ENCODE peak calls at places on chromosome 22, in ten cellular contexts. One of them, this sample, is unnamed.

GRCh38 chr22:39575552-39575825 is 4.9 kb downstream of the CACNA1I start:
- DNase-seq in HCEC 1CT: no peak
- DNase-seq in activated T-cell treated with anti-CD3 and anti-CD28 coated beads for 1 hour: no peak
- DNase-seq in ELR: no peak
- DNase-seq in HFF-Myc: no peak
- DNase-seq in hypothalamus: no peak
- DNase-seq in fibroblast of villous mesenchyme: no peak
- DNase-seq in activated CD4-positive, alpha-beta T cell treated with anti-CD3 and anti-CD28 coated beads, Interleukin-2, amount 50 U/mL, for 1 hour: no peak
- DNase-seq in activated T-helper 1 cell treated with Interleukin-2 at 50 U/mL for 16 hours: no peak
- DNase-seq in NCI-H510A: no peak
- DNase-seq in this sample: no peak

GRCh38 chr22:48536691-48537591 is 1290.7 kb downstream of the BRD1 start:
- DNase-seq in activated T-cell treated with anti-CD3 and anti-CD28 coated beads for 1 hour: no peak
- DNase-seq in fibroblast of villous mesenchyme: no peak
- DNase-seq in HFF-Myc: no peak
- DNase-seq in ELR: no peak
- DNase-seq in NCI-H510A: no peak
- DNase-seq in activated T-helper 1 cell treated with Interleukin-2 at 50 U/mL for 16 hours: no peak
- DNase-seq in activated CD4-positive, alpha-beta T cell treated with anti-CD3 and anti-CD28 coated beads, Interleukin-2, amount 50 U/mL, for 1 hour: no peak
- DNase-seq in hypothalamus: no peak
- DNase-seq in HCEC 1CT: no peak
- DNase-seq in this sample: no peak

GRCh38 chr22:50357756-50358155 is 14.6 kb downstream of the PPP6R2 start:
- DNase-seq in fibroblast of villous mesenchyme: no peak
- DNase-seq in activated T-helper 1 cell treated with Interleukin-2 at 50 U/mL for 16 hours: no peak
- DNase-seq in ELR: no peak
- DNase-seq in activated CD4-positive, alpha-beta T cell treated with anti-CD3 and anti-CD28 coated beads, Interleukin-2, amount 50 U/mL, for 1 hour: no peak
- DNase-seq in HCEC 1CT: no peak
- DNase-seq in activated T-cell treated with anti-CD3 and anti-CD28 coated beads for 1 hour: no peak
- DNase-seq in HFF-Myc: no peak
- DNase-seq in hypothalamus: no peak
- DNase-seq in NCI-H510A: no peak
- DNase-seq in this sample: no peak

GRCh38 chr22:37258005-37258790 is 14.1 kb upstream of the RAC2 start:
- DNase-seq in HFF-Myc: no peak
- DNase-seq in activated CD4-positive, alpha-beta T cell treated with anti-CD3 and anti-CD28 coated beads, Interleukin-2, amount 50 U/mL, for 1 hour: no peak
- DNase-seq in HCEC 1CT: no peak
- DNase-seq in ELR: peak
- DNase-seq in NCI-H510A: no peak
- DNase-seq in activated T-cell treated with anti-CD3 and anti-CD28 coated beads for 1 hour: no peak
- DNase-seq in hypothalamus: no peak
- DNase-seq in activated T-helper 1 cell treated with Interleukin-2 at 50 U/mL for 16 hours: no peak
- DNase-seq in fibroblast of villous mesenchyme: no peak
- DNase-seq in this sample: no peak

GRCh38 chr22:31925056-31925455 is 19.3 kb upstream of the YWHAH start:
- DNase-seq in HCEC 1CT: no peak
- DNase-seq in fibroblast of villous mesenchyme: no peak
- DNase-seq in activated CD4-positive, alpha-beta T cell treated with anti-CD3 and anti-CD28 coated beads, Interleukin-2, amount 50 U/mL, for 1 hour: no peak
- DNase-seq in NCI-H510A: no peak
- DNase-seq in activated T-cell treated with anti-CD3 and anti-CD28 coated beads for 1 hour: no peak
- DNase-seq in activated T-helper 1 cell treated with Interleukin-2 at 50 U/mL for 16 hours: no peak
- DNase-seq in hypothalamus: no peak
- DNase-seq in HFF-Myc: no peak
- DNase-seq in ELR: no peak
- DNase-seq in this sample: no peak

GRCh38 chr22:26974914-26975313 is 317.5 kb downstream of the MIAT start:
- DNase-seq in activated CD4-positive, alpha-beta T cell treated with anti-CD3 and anti-CD28 coated beads, Interleukin-2, amount 50 U/mL, for 1 hour: no peak
- DNase-seq in ELR: no peak
- DNase-seq in NCI-H510A: no peak
- DNase-seq in activated T-helper 1 cell treated with Interleukin-2 at 50 U/mL for 16 hours: no peak
- DNase-seq in activated T-cell treated with anti-CD3 and anti-CD28 coated beads for 1 hour: no peak
- DNase-seq in fibroblast of villous mesenchyme: no peak
- DNase-seq in HCEC 1CT: no peak
- DNase-seq in HFF-Myc: no peak
- DNase-seq in hypothalamus: no peak
- DNase-seq in this sample: no peak

GRCh38 chr22:40397436-40397835 is 27.0 kb downstream of the SGSM3 start:
- DNase-seq in HFF-Myc: no peak
- DNase-seq in ELR: no peak
- DNase-seq in activated T-cell treated with anti-CD3 and anti-CD28 coated beads for 1 hour: no peak
- DNase-seq in NCI-H510A: no peak
- DNase-seq in activated T-helper 1 cell treated with Interleukin-2 at 50 U/mL for 16 hours: no peak
- DNase-seq in HCEC 1CT: no peak
- DNase-seq in fibroblast of villous mesenchyme: no peak
- DNase-seq in hypothalamus: no peak
- DNase-seq in activated CD4-positive, alpha-beta T cell treated with anti-CD3 and anti-CD28 coated beads, Interleukin-2, amount 50 U/mL, for 1 hour: no peak
- DNase-seq in this sample: no peak

GRCh38 chr22:25573822-25574221 is 9.3 kb downstream of the GRK3 start:
- DNase-seq in HCEC 1CT: no peak
- DNase-seq in activated T-cell treated with anti-CD3 and anti-CD28 coated beads for 1 hour: no peak
- DNase-seq in HFF-Myc: no peak
- DNase-seq in NCI-H510A: no peak
- DNase-seq in fibroblast of villous mesenchyme: no peak
- DNase-seq in activated CD4-positive, alpha-beta T cell treated with anti-CD3 and anti-CD28 coated beads, Interleukin-2, amount 50 U/mL, for 1 hour: no peak
- DNase-seq in ELR: no peak
- DNase-seq in hypothalamus: no peak
- DNase-seq in activated T-helper 1 cell treated with Interleukin-2 at 50 U/mL for 16 hours: no peak
- DNase-seq in this sample: no peak

GRCh38 chr22:19933328-19934241 is 8.0 kb upstream of the COMT start:
- DNase-seq in fibroblast of villous mesenchyme: no peak
- DNase-seq in activated T-helper 1 cell treated with Interleukin-2 at 50 U/mL for 16 hours: no peak
- DNase-seq in ELR: no peak
- DNase-seq in NCI-H510A: no peak
- DNase-seq in HCEC 1CT: no peak
- DNase-seq in hypothalamus: no peak
- DNase-seq in HFF-Myc: no peak
- DNase-seq in activated CD4-positive, alpha-beta T cell treated with anti-CD3 and anti-CD28 coated beads, Interleukin-2, amount 50 U/mL, for 1 hour: no peak
- DNase-seq in activated T-cell treated with anti-CD3 and anti-CD28 coated beads for 1 hour: no peak
- DNase-seq in this sample: no peak

GRCh38 chr22:45502215-45503070 is at the start of gene FBLN1:
- DNase-seq in hypothalamus: no peak
- DNase-seq in fibroblast of villous mesenchyme: peak
- DNase-seq in HCEC 1CT: peak
- DNase-seq in activated T-helper 1 cell treated with Interleukin-2 at 50 U/mL for 16 hours: no peak
- DNase-seq in HFF-Myc: no peak
- DNase-seq in activated T-cell treated with anti-CD3 and anti-CD28 coated beads for 1 hour: no peak
- DNase-seq in NCI-H510A: no peak
- DNase-seq in ELR: peak
- DNase-seq in activated CD4-positive, alpha-beta T cell treated with anti-CD3 and anti-CD28 coated beads, Interleukin-2, amount 50 U/mL, for 1 hour: no peak
- DNase-seq in this sample: no peak

GRCh38 chr22:50423956-50424355 is 50.9 kb downstream of the SBF1 start:
- DNase-seq in activated T-cell treated with anti-CD3 and anti-CD28 coated beads for 1 hour: no peak
- DNase-seq in NCI-H510A: no peak
- DNase-seq in ELR: no peak
- DNase-seq in activated CD4-positive, alpha-beta T cell treated with anti-CD3 and anti-CD28 coated beads, Interleukin-2, amount 50 U/mL, for 1 hour: no peak
- DNase-seq in fibroblast of villous mesenchyme: no peak
- DNase-seq in activated T-helper 1 cell treated with Interleukin-2 at 50 U/mL for 16 hours: no peak
- DNase-seq in hypothalamus: no peak
- DNase-seq in HCEC 1CT: no peak
- DNase-seq in HFF-Myc: no peak
- DNase-seq in this sample: no peak

GRCh38 chr22:24435323-24435645 is 7.9 kb downstream of the ADORA2A start:
- DNase-seq in activated T-cell treated with anti-CD3 and anti-CD28 coated beads for 1 hour: no peak
- DNase-seq in fibroblast of villous mesenchyme: no peak
- DNase-seq in hypothalamus: no peak
- DNase-seq in ELR: no peak
- DNase-seq in HCEC 1CT: no peak
- DNase-seq in activated T-helper 1 cell treated with Interleukin-2 at 50 U/mL for 16 hours: no peak
- DNase-seq in HFF-Myc: no peak
- DNase-seq in NCI-H510A: no peak
- DNase-seq in activated CD4-positive, alpha-beta T cell treated with anti-CD3 and anti-CD28 coated beads, Interleukin-2, amount 50 U/mL, for 1 hour: no peak
- DNase-seq in this sample: no peak

GRCh38 chr22:49724030-49724892 is 103.4 kb downstream of the BRD1 start:
- DNase-seq in NCI-H510A: no peak
- DNase-seq in activated CD4-positive, alpha-beta T cell treated with anti-CD3 and anti-CD28 coated beads, Interleukin-2, amount 50 U/mL, for 1 hour: peak
- DNase-seq in fibroblast of villous mesenchyme: no peak
- DNase-seq in HFF-Myc: no peak
- DNase-seq in hypothalamus: no peak
- DNase-seq in activated T-helper 1 cell treated with Interleukin-2 at 50 U/mL for 16 hours: no peak
- DNase-seq in ELR: no peak
- DNase-seq in activated T-cell treated with anti-CD3 and anti-CD28 coated beads for 1 hour: no peak
- DNase-seq in HCEC 1CT: no peak
- DNase-seq in this sample: no peak

GRCh38 chr22:30398685-30399680 is 2.2 kb downstream of the SEC14L2 start:
- DNase-seq in activated T-helper 1 cell treated with Interleukin-2 at 50 U/mL for 16 hours: no peak
- DNase-seq in ELR: no peak
- DNase-seq in fibroblast of villous mesenchyme: no peak
- DNase-seq in hypothalamus: no peak
- DNase-seq in HCEC 1CT: no peak
- DNase-seq in HFF-Myc: no peak
- DNase-seq in activated CD4-positive, alpha-beta T cell treated with anti-CD3 and anti-CD28 coated beads, Interleukin-2, amount 50 U/mL, for 1 hour: no peak
- DNase-seq in NCI-H510A: no peak
- DNase-seq in activated T-cell treated with anti-CD3 and anti-CD28 coated beads for 1 hour: no peak
- DNase-seq in this sample: no peak

GRCh38 chr22:40385041-40385782 is 14.8 kb downstream of the SGSM3 start:
- DNase-seq in NCI-H510A: no peak
- DNase-seq in HCEC 1CT: no peak
- DNase-seq in activated T-cell treated with anti-CD3 and anti-CD28 coated beads for 1 hour: no peak
- DNase-seq in HFF-Myc: no peak
- DNase-seq in ELR: no peak
- DNase-seq in activated CD4-positive, alpha-beta T cell treated with anti-CD3 and anti-CD28 coated beads, Interleukin-2, amount 50 U/mL, for 1 hour: peak
- DNase-seq in activated T-helper 1 cell treated with Interleukin-2 at 50 U/mL for 16 hours: no peak
- DNase-seq in fibroblast of villous mesenchyme: no peak
- DNase-seq in hypothalamus: no peak
- DNase-seq in this sample: no peak

GRCh38 chr22:30425616-30426394 is at the start of gene MTFP1:
- DNase-seq in ELR: peak
- DNase-seq in hypothalamus: peak
- DNase-seq in fibroblast of villous mesenchyme: peak
- DNase-seq in NCI-H510A: peak
- DNase-seq in activated CD4-positive, alpha-beta T cell treated with anti-CD3 and anti-CD28 coated beads, Interleukin-2, amount 50 U/mL, for 1 hour: peak
- DNase-seq in activated T-cell treated with anti-CD3 and anti-CD28 coated beads for 1 hour: no peak
- DNase-seq in activated T-helper 1 cell treated with Interleukin-2 at 50 U/mL for 16 hours: no peak
- DNase-seq in HCEC 1CT: peak
- DNase-seq in HFF-Myc: no peak
- DNase-seq in this sample: peak

GRCh38 chr22:44037519-44038370 is 13.6 kb downstream of the PARVB start:
- DNase-seq in activated CD4-positive, alpha-beta T cell treated with anti-CD3 and anti-CD28 coated beads, Interleukin-2, amount 50 U/mL, for 1 hour: no peak
- DNase-seq in activated T-cell treated with anti-CD3 and anti-CD28 coated beads for 1 hour: no peak
- DNase-seq in ELR: peak
- DNase-seq in HCEC 1CT: peak
- DNase-seq in NCI-H510A: no peak
- DNase-seq in fibroblast of villous mesenchyme: peak
- DNase-seq in hypothalamus: no peak
- DNase-seq in activated T-helper 1 cell treated with Interleukin-2 at 50 U/mL for 16 hours: no peak
- DNase-seq in HFF-Myc: peak
- DNase-seq in this sample: peak

GRCh38 chr22:46148885-46149492 is 1.3 kb upstream of the PPARA start:
- DNase-seq in activated T-helper 1 cell treated with Interleukin-2 at 50 U/mL for 16 hours: no peak
- DNase-seq in NCI-H510A: no peak
- DNase-seq in activated CD4-positive, alpha-beta T cell treated with anti-CD3 and anti-CD28 coated beads, Interleukin-2, amount 50 U/mL, for 1 hour: no peak
- DNase-seq in hypothalamus: no peak
- DNase-seq in ELR: no peak
- DNase-seq in fibroblast of villous mesenchyme: no peak
- DNase-seq in activated T-cell treated with anti-CD3 and anti-CD28 coated beads for 1 hour: no peak
- DNase-seq in HCEC 1CT: no peak
- DNase-seq in HFF-Myc: no peak
- DNase-seq in this sample: no peak

This sample was measured in HT1080.